ENCODE peak calls at places on chromosomes 7 and 10, in nine cellular contexts. T is RWPE1; I is stimulated activated CD4-positive, alpha-beta T cell treated with anti-CD3 and anti-CD28 coated beads, Interleukin-4, amount 100 ng/mL, for 1 hour; M is T-helper 17 cell; L is spleen; V is body of pancreas; C is NCI-H1092 treated with DMSO at 0.1 percent for 48 hours; Q is left cardiac atrium; X is NCI-H345. W is an unnamed sample.

GRCh38 chr7:124680304-124680703 is 85.3 kb downstream of the GPR37 start:
- DNase-seq in T (no peak), V (no peak), M (no peak), C (no peak), X (no peak), Q (no peak), I (no peak), L (no peak), W (no peak)

GRCh38 chr7:157522954-157523353 is 186.2 kb downstream of the DNAJB6 start:
- DNase-seq in C (no peak), X (no peak), I (no peak), V (peak; percentile 3), M (no peak), T (no peak), Q (no peak), L (peak; percentile 62), W (no peak)

GRCh38 chr7:54705436-54705835 is 53.6 kb downstream of the SEC61G start:
- DNase-seq in M (no peak), C (no peak), I (no peak), X (peak; percentile 68), L (no peak), T (peak; percentile 86), Q (no peak), V (no peak), W (no peak)

GRCh38 chr10:79386637-79387465 is 39.6 kb downstream of the PPIF start:
- DNase-seq in V (peak; percentile 10), T (no peak), Q (peak; percentile 16), X (no peak), L (peak; percentile 69), C (no peak), I (no peak), M (no peak), W (peak; percentile 2)

GRCh38 chr7:134931487-134931886 is 54.8 kb upstream of the AGBL3 start:
- DNase-seq in V (no peak), I (no peak), C (no peak), Q (peak; percentile 57), M (no peak), T (no peak), X (no peak), L (no peak), W (peak; percentile 41)

GRCh38 chr7:40356871-40357676 is 222.3 kb downstream of the SUGCT start:
- DNase-seq in L (no peak), T (no peak), I (no peak), V (no peak), Q (no peak), M (no peak), X (no peak), C (no peak), W (no peak)

GRCh38 chr7:130649004-130649790 is 19.4 kb downstream of the COPG2 start:
- DNase-seq in I (no peak), Q (no peak), C (no peak), M (no peak), V (no peak), T (no peak), L (no peak), X (no peak), W (no peak)

GRCh38 chr7:27173412-27174076 is 576 bp downstream of the HOXA10 start:
- DNase-seq in I (no peak), C (no peak), M (no peak), L (peak; percentile 91), V (peak; percentile 16), Q (no peak), T (no peak), X (peak; percentile 50), W (no peak)

GRCh38 chr7:5595545-5596045 is 172.0 kb upstream of the TNRC18 start:
- DNase-seq in Q (no peak), C (no peak), X (no peak), M (no peak), T (peak; percentile 73), L (no peak), V (no peak), I (no peak), W (no peak)

GRCh38 chr10:2011106-2011716 is 273.9 kb upstream of the ADARB2 start:
- DNase-seq in Q (no peak), L (no peak), C (no peak), I (no peak), X (no peak), T (no peak), M (no peak), V (no peak), W (no peak)

GRCh38 chr10:30557884-30558283 is 71.7 kb downstream of the LYZL2 start:
- DNase-seq in V (no peak), T (peak; percentile 17), L (no peak), I (no peak), X (no peak), Q (no peak), C (no peak), M (no peak), W (no peak)

GRCh38 chr7:34315032-34315431 is 343.0 kb upstream of the NPSR1 start:
- DNase-seq in T (no peak), V (no peak), L (no peak), M (no peak), Q (no peak), C (no peak), X (no peak), I (no peak), W (no peak)

GRCh38 chr7:75879771-75880184 is 944 bp downstream of the RHBDD2 start:
- DNase-seq in I (no peak), T (no peak), L (no peak), C (no peak), Q (no peak), V (no peak), X (peak; percentile 14), M (peak; percentile 27), W (no peak)

GRCh38 chr10:100528123-100528884 is 1.4 kb downstream of the NDUFB8 start:
- DNase-seq in M (no peak), Q (no peak), X (no peak), T (no peak), L (no peak), C (no peak), V (no peak), I (no peak), W (no peak)

GRCh38 chr10:43997330-43997729 is 348.6 kb upstream of the ZNF32 start:
- DNase-seq in C (no peak), I (no peak), T (no peak), X (no peak), Q (no peak), M (no peak), L (no peak), V (no peak), W (no peak)

GRCh38 chr10:48606530-48607355 is 1.9 kb upstream of the ARHGAP22 start:
- DNase-seq in V (no peak), C (no peak), L (no peak), I (no peak), Q (peak; percentile 55), M (no peak), X (no peak), T (peak; percentile 58), W (peak; percentile 11)

GRCh38 chr10:45997557-45997956 is 25.3 kb downstream of the TIMM23 start:
- DNase-seq in T (no peak), Q (no peak), C (no peak), V (no peak), M (no peak), L (no peak), I (no peak), X (no peak), W (no peak)

GRCh38 chr7:98079891-98080653 is 26.6 kb upstream of the LMTK2 start:
- DNase-seq in M (no peak), I (no peak), C (no peak), Q (no peak), X (peak; percentile 65), T (no peak), L (no peak), V (no peak), W (no peak)

GRCh38 chr10:35933940-35934636 is 292.0 kb upstream of the FZD8 start:
- DNase-seq in I (no peak), C (peak; percentile 44), X (no peak), M (no peak), Q (no peak), V (no peak), T (no peak), L (no peak), W (no peak)

GRCh38 chr10:1572519-1573333 is 164.6 kb downstream of the ADARB2 start:
- DNase-seq in Q (no peak), T (no peak), V (no peak), I (no peak), M (no peak), X (no peak), L (no peak), C (peak; percentile 95), W (no peak)

GRCh38 chr10:28796606-28797512 is 119.5 kb downstream of the BAMBI start:
- DNase-seq in V (peak; percentile 23), X (no peak), T (no peak), Q (peak; percentile 80), I (no peak), L (no peak), C (no peak), M (no peak), W (peak; percentile 74)

GRCh38 chr10:99232357-99232999 is 3.2 kb downstream of the HPSE2 start:
- DNase-seq in I (no peak), C (no peak), X (peak; percentile 4), Q (no peak), M (no peak), T (no peak), V (no peak), L (no peak), W (no peak)

GRCh38 chr10:102635377-102635776 is 8.9 kb upstream of the TRIM8 start:
- DNase-seq in I (no peak), T (no peak), X (no peak), C (no peak), M (no peak), Q (no peak), L (no peak), V (no peak), W (no peak)

GRCh38 chr10:25678666-25679065 is 255.4 kb upstream of the MYO3A start:
- DNase-seq in T (no peak), I (no peak), V (no peak), Q (no peak), C (no peak), L (no peak), M (no peak), X (no peak), W (no peak)

GRCh38 chr7:42972703-42973500 is 40.7 kb downstream of the MRPL32 start:
- DNase-seq in X (no peak), V (peak; percentile 16), L (no peak), T (peak; percentile 69), C (no peak), I (no peak), Q (peak; percentile 62), M (no peak), W (peak; percentile 10)

GRCh38 chr10:132186488-132187413 is at the start of gene DPYSL4:
- DNase-seq in Q (no peak), X (peak; percentile 56), M (no peak), L (no peak), I (peak; percentile 41), C (no peak), T (peak; percentile 82), V (no peak), W (no peak)

GRCh38 chr10:104351067-104351681 is 2.5 kb upstream of the CFAP58 start:
- DNase-seq in T (no peak), Q (no peak), V (no peak), C (no peak), M (no peak), X (no peak), L (no peak), I (no peak), W (no peak)

GRCh38 chr10:34333513-34333912 is 481.6 kb downstream of the PARD3 start:
- DNase-seq in T (peak; percentile 11), Q (no peak), V (no peak), L (no peak), X (no peak), I (no peak), M (no peak), C (no peak), W (no peak)